ENCODE peak calls at places on chromosomes 13 and 19, in eight cellular contexts. U is WERI-Rb-1; S is HEK293T; Q is central memory CD8-positive, alpha-beta T cell; Y is ACHN; W is heart left ventricle; Z is body of pancreas; H is stimulated activated CD4-positive, alpha-beta T cell treated with anti-CD3 and anti-CD28 coated beads, Interleukin-4, amount 100 ng/mL, for 4 hours. O is an unnamed sample.

GRCh38 chr13:112696001-112696868 is 6.4 kb downstream of the ATP11A start:
- DNase-seq in U (no peak), S (no peak), Q (no peak), Y (no peak), W (no peak), Z (no peak), H (no peak), O (no peak)

GRCh38 chr19:18846862-18847515 is 15.2 kb downstream of the UPF1 start:
- DNase-seq in U (peak), S (peak), Q (peak), Y (peak), W (peak), Z (peak), H (peak), O (peak)

GRCh38 chr19:17748884-17749638 is 2.2 kb upstream of the FCHO1 start:
- DNase-seq in U (no peak), S (no peak), Q (no peak), Y (no peak), W (no peak), Z (no peak), H (no peak), O (no peak)

GRCh38 chr13:27406178-27406939 is 18.1 kb upstream of the GTF3A start:
- DNase-seq in U (peak), S (peak), Q (no peak), Y (peak), W (no peak), Z (peak), H (peak), O (no peak)

GRCh38 chr19:49489601-49490167 is 2.3 kb downstream of the RPL13A start:
- DNase-seq in U (no peak), S (no peak), Q (no peak), Y (no peak), W (no peak), Z (no peak), H (no peak), O (no peak)

GRCh38 chr13:113324336-113324882 is 27.4 kb downstream of the LAMP1 start:
- DNase-seq in U (no peak), S (no peak), Q (no peak), Y (no peak), W (no peak), Z (no peak), H (no peak), O (no peak)

GRCh38 chr19:2902590-2903218 is 2.0 kb downstream of the ZNF57 start:
- DNase-seq in U (no peak), S (no peak), Q (no peak), Y (no peak), W (no peak), Z (no peak), H (no peak), O (no peak)

GRCh38 chr13:40271931-40272775 is 394.3 kb downstream of the FOXO1 start:
- DNase-seq in U (no peak), S (no peak), Q (no peak), Y (no peak), W (peak), Z (peak), H (peak), O (peak)

GRCh38 chr13:109158383-109158782 is 529.0 kb downstream of the MYO16 start:
- DNase-seq in U (no peak), S (no peak), Q (no peak), Y (no peak), W (no peak), Z (no peak), H (no peak), O (no peak)

GRCh38 chr19:45768644-45769053 is 403 bp downstream of the SIX5 start:
- DNase-seq in U (peak), S (no peak), Q (no peak), Y (peak), W (peak), Z (peak), H (peak), O (peak)

GRCh38 chr13:110566201-110566600 is 4.7 kb upstream of the RAB20 start:
- DNase-seq in U (no peak), S (no peak), Q (no peak), Y (no peak), W (no peak), Z (no peak), H (no peak), O (no peak)

GRCh38 chr13:43364210-43365041 is 341.0 kb downstream of the DNAJC15 start:
- DNase-seq in U (no peak), S (no peak), Q (no peak), Y (no peak), W (peak), Z (no peak), H (no peak), O (no peak)

GRCh38 chr19:32339988-32340874 is 5.2 kb upstream of the ZNF507 start:
- DNase-seq in U (peak), S (peak), Q (no peak), Y (peak), W (peak), Z (peak), H (peak), O (peak)

GRCh38 chr13:27131202-27131623 is 40.4 kb downstream of the USP12 start:
- DNase-seq in U (no peak), S (no peak), Q (no peak), Y (peak), W (no peak), Z (no peak), H (peak), O (no peak)

GRCh38 chr13:24264976-24265375 is 44.4 kb upstream of the C1QTNF9 start:
- DNase-seq in U (no peak), S (no peak), Q (peak), Y (no peak), W (no peak), Z (no peak), H (peak), O (no peak)

GRCh38 chr13:98984118-98984517 is 6.3 kb upstream of the DOCK9 start:
- DNase-seq in U (no peak), S (no peak), Q (no peak), Y (no peak), W (no peak), Z (no peak), H (no peak), O (no peak)

GRCh38 chr13:99548448-99548847 is 47.2 kb downstream of the TM9SF2 start:
- DNase-seq in U (no peak), S (no peak), Q (no peak), Y (no peak), W (no peak), Z (no peak), H (no peak), O (no peak)

GRCh38 chr19:41373993-41374392 is 2.3 kb upstream of the TMEM91 start:
- DNase-seq in U (peak), S (no peak), Q (no peak), Y (peak), W (peak), Z (peak), H (no peak), O (peak)

GRCh38 chr19:40467007-40467565 is 285 bp downstream of the SPTBN4 start:
- DNase-seq in U (no peak), S (no peak), Q (no peak), Y (no peak), W (no peak), Z (peak), H (no peak), O (no peak)

GRCh38 chr13:38664920-38665319 is 22.0 kb upstream of the FREM2 start:
- DNase-seq in U (no peak), S (no peak), Q (no peak), Y (no peak), W (no peak), Z (no peak), H (no peak), O (no peak)

GRCh38 chr19:8389891-8390616 is at the start of gene RAB11B:
- DNase-seq in U (peak), S (peak), Q (peak), Y (peak), W (peak), Z (peak), H (peak), O (peak)

GRCh38 chr19:31177230-31177629 is 172.0 kb downstream of the TSHZ3 start:
- DNase-seq in U (no peak), S (no peak), Q (no peak), Y (no peak), W (no peak), Z (no peak), H (no peak), O (no peak)

GRCh38 chr13:46648166-46648607 is 95.2 kb downstream of the LRCH1 start:
- DNase-seq in U (peak), S (no peak), Q (no peak), Y (peak), W (no peak), Z (peak), H (peak), O (no peak)

GRCh38 chr13:45231722-45232121 is 30.9 kb upstream of the KCTD4 start:
- DNase-seq in U (no peak), S (no peak), Q (no peak), Y (no peak), W (no peak), Z (no peak), H (no peak), O (no peak)

GRCh38 chr19:45153339-45154063 is 7.3 kb downstream of the NKPD1 start:
- DNase-seq in U (no peak), S (peak), Q (no peak), Y (no peak), W (peak), Z (peak), H (peak), O (peak)

GRCh38 chr13:109145631-109146030 is 516.2 kb downstream of the MYO16 start:
- DNase-seq in U (peak), S (peak), Q (no peak), Y (peak), W (peak), Z (peak), H (no peak), O (no peak)

O was measured in left ventricle myocardium inferior.